ENCODE peak calls at places on chromosome 21, in eight cellular contexts. One of them, this sample, is unnamed.

GRCh38 chr21:45959779-45960390 is 21.7 kb upstream of the COL6A1 start:
- DNase-seq in T-helper 1 cell: no peak
- DNase-seq in stimulated activated CD4-positive, alpha-beta T cell treated with anti-CD3 and anti-CD28 coated beads, Interleukin-12 subunit alpha, Interleukin-12 subunit beta, amount 100 ng/mL, for 48 hours: no peak
- DNase-seq in B cell: no peak
- DNase-seq in GM10248: no peak
- DNase-seq in nephron progenitor cell: no peak
- DNase-seq in neural crest cell: no peak
- DNase-seq in NCI-H1105: no peak
- DNase-seq in this sample: no peak

GRCh38 chr21:34822957-34823356 is 154.2 kb downstream of the CLIC6 start:
- DNase-seq in T-helper 1 cell: no peak
- DNase-seq in stimulated activated CD4-positive, alpha-beta T cell treated with anti-CD3 and anti-CD28 coated beads, Interleukin-12 subunit alpha, Interleukin-12 subunit beta, amount 100 ng/mL, for 48 hours: no peak
- DNase-seq in B cell: no peak
- DNase-seq in GM10248: no peak
- DNase-seq in nephron progenitor cell: no peak
- DNase-seq in neural crest cell: no peak
- DNase-seq in NCI-H1105: no peak
- DNase-seq in this sample: no peak

GRCh38 chr21:44354001-44354405 is 582 bp downstream of the TRPM2 start:
- DNase-seq in T-helper 1 cell: no peak
- DNase-seq in stimulated activated CD4-positive, alpha-beta T cell treated with anti-CD3 and anti-CD28 coated beads, Interleukin-12 subunit alpha, Interleukin-12 subunit beta, amount 100 ng/mL, for 48 hours: no peak
- DNase-seq in B cell: no peak
- DNase-seq in GM10248: no peak
- DNase-seq in nephron progenitor cell: no peak
- DNase-seq in neural crest cell: no peak
- DNase-seq in NCI-H1105: no peak
- DNase-seq in this sample: no peak

GRCh38 chr21:28334407-28334806 is 658.3 kb downstream of the LTN1 start:
- DNase-seq in T-helper 1 cell: no peak
- DNase-seq in stimulated activated CD4-positive, alpha-beta T cell treated with anti-CD3 and anti-CD28 coated beads, Interleukin-12 subunit alpha, Interleukin-12 subunit beta, amount 100 ng/mL, for 48 hours: no peak
- DNase-seq in B cell: no peak
- DNase-seq in GM10248: no peak
- DNase-seq in nephron progenitor cell: no peak
- DNase-seq in neural crest cell: no peak
- DNase-seq in NCI-H1105: no peak
- DNase-seq in this sample: no peak

GRCh38 chr21:38266732-38267131 is 9.9 kb downstream of the KCNJ15 start:
- DNase-seq in T-helper 1 cell: no peak
- DNase-seq in stimulated activated CD4-positive, alpha-beta T cell treated with anti-CD3 and anti-CD28 coated beads, Interleukin-12 subunit alpha, Interleukin-12 subunit beta, amount 100 ng/mL, for 48 hours: no peak
- DNase-seq in B cell: no peak
- DNase-seq in GM10248: no peak
- DNase-seq in nephron progenitor cell: no peak
- DNase-seq in neural crest cell: no peak
- DNase-seq in NCI-H1105: no peak
- DNase-seq in this sample: no peak

GRCh38 chr21:14308234-14308633 is 74.7 kb downstream of the HSPA13 start:
- DNase-seq in T-helper 1 cell: no peak
- DNase-seq in stimulated activated CD4-positive, alpha-beta T cell treated with anti-CD3 and anti-CD28 coated beads, Interleukin-12 subunit alpha, Interleukin-12 subunit beta, amount 100 ng/mL, for 48 hours: no peak
- DNase-seq in B cell: peak; percentile 14
- DNase-seq in GM10248: no peak
- DNase-seq in nephron progenitor cell: no peak
- DNase-seq in neural crest cell: no peak
- DNase-seq in NCI-H1105: no peak
- DNase-seq in this sample: no peak

GRCh38 chr21:29481641-29482040 is 182.9 kb downstream of the BACH1 start:
- DNase-seq in T-helper 1 cell: no peak
- DNase-seq in stimulated activated CD4-positive, alpha-beta T cell treated with anti-CD3 and anti-CD28 coated beads, Interleukin-12 subunit alpha, Interleukin-12 subunit beta, amount 100 ng/mL, for 48 hours: no peak
- DNase-seq in B cell: no peak
- DNase-seq in GM10248: no peak
- DNase-seq in nephron progenitor cell: no peak
- DNase-seq in neural crest cell: no peak
- DNase-seq in NCI-H1105: no peak
- DNase-seq in this sample: no peak

GRCh38 chr21:8994640-8995511 is 1526.5 kb upstream of the TPTE start:
- DNase-seq in T-helper 1 cell: no peak
- DNase-seq in stimulated activated CD4-positive, alpha-beta T cell treated with anti-CD3 and anti-CD28 coated beads, Interleukin-12 subunit alpha, Interleukin-12 subunit beta, amount 100 ng/mL, for 48 hours: no peak
- DNase-seq in B cell: no peak
- DNase-seq in GM10248: no peak
- DNase-seq in nephron progenitor cell: no peak
- DNase-seq in neural crest cell: no peak
- DNase-seq in NCI-H1105: no peak
- DNase-seq in this sample: no peak

GRCh38 chr21:43938751-43939442 is 73.2 kb upstream of the TRAPPC10 start:
- DNase-seq in T-helper 1 cell: peak; percentile 83
- DNase-seq in stimulated activated CD4-positive, alpha-beta T cell treated with anti-CD3 and anti-CD28 coated beads, Interleukin-12 subunit alpha, Interleukin-12 subunit beta, amount 100 ng/mL, for 48 hours: peak; percentile 76
- DNase-seq in B cell: peak; percentile 96
- DNase-seq in GM10248: peak; percentile 94
- DNase-seq in nephron progenitor cell: peak; percentile 89
- DNase-seq in neural crest cell: peak; percentile 85
- DNase-seq in NCI-H1105: peak; percentile 0
- DNase-seq in this sample: peak; percentile 83

GRCh38 chr21:37452222-37452621 is 85.6 kb downstream of the DYRK1A start:
- DNase-seq in T-helper 1 cell: no peak
- DNase-seq in stimulated activated CD4-positive, alpha-beta T cell treated with anti-CD3 and anti-CD28 coated beads, Interleukin-12 subunit alpha, Interleukin-12 subunit beta, amount 100 ng/mL, for 48 hours: no peak
- DNase-seq in B cell: no peak
- DNase-seq in GM10248: no peak
- DNase-seq in nephron progenitor cell: no peak
- DNase-seq in neural crest cell: no peak
- DNase-seq in NCI-H1105: no peak
- DNase-seq in this sample: no peak

GRCh38 chr21:43211085-43212071 is 42.6 kb downstream of the CRYAA start:
- DNase-seq in T-helper 1 cell: no peak
- DNase-seq in stimulated activated CD4-positive, alpha-beta T cell treated with anti-CD3 and anti-CD28 coated beads, Interleukin-12 subunit alpha, Interleukin-12 subunit beta, amount 100 ng/mL, for 48 hours: no peak
- DNase-seq in B cell: no peak
- DNase-seq in GM10248: no peak
- DNase-seq in nephron progenitor cell: peak; percentile 45
- DNase-seq in neural crest cell: peak; percentile 28
- DNase-seq in NCI-H1105: peak; percentile 84
- DNase-seq in this sample: peak; percentile 92